ENCODE peak calls at places on chromosomes 16 and 17, in six cellular contexts. O, W, T, P, E and J are unnamed samples.

GRCh38 chr17:73211745-73212144 is 18.9 kb downstream of the COG1 start:
- DNase-seq in O (no peak), W (no peak), T (no peak), P (no peak), E (no peak), J (no peak)

GRCh38 chr16:12239953-12240485 is 263.5 kb downstream of the SNX29 start:
- DNase-seq in O (no peak), W (no peak), T (no peak), P (no peak), E (no peak), J (peak)

GRCh38 chr16:62738631-62739030 is 702.4 kb upstream of the CDH8 start:
- DNase-seq in O (no peak), W (no peak), T (no peak), P (no peak), E (no peak), J (no peak)

GRCh38 chr16:88442811-88443576 is 10.1 kb upstream of the ZFPM1 start:
- DNase-seq in O (no peak), W (no peak), T (peak), P (peak), E (peak), J (peak)

GRCh38 chr17:67452681-67453554 is 75.8 kb downstream of the PITPNC1 start:
- DNase-seq in O (no peak), W (no peak), T (no peak), P (no peak), E (no peak), J (no peak)

GRCh38 chr17:72603346-72604242 is 482.8 kb downstream of the SOX9 start:
- DNase-seq in O (no peak), W (no peak), T (no peak), P (no peak), E (no peak), J (no peak)

GRCh38 chr16:73886378-73886777 is 410.2 kb upstream of the PSMD7 start:
- DNase-seq in O (no peak), W (no peak), T (no peak), P (no peak), E (no peak), J (no peak)

GRCh38 chr17:77487677-77488530 is 347.1 kb downstream of the SEC14L1 start:
- DNase-seq in O (no peak), W (no peak), T (no peak), P (no peak), E (no peak), J (peak)

GRCh38 chr17:66549312-66549705 is 246.9 kb downstream of the PRKCA start:
- DNase-seq in O (no peak), W (no peak), T (peak), P (no peak), E (no peak), J (no peak)

GRCh38 chr17:43832976-43833829 is at the start of gene MPP3:
- DNase-seq in O (no peak), W (no peak), T (peak), P (peak), E (peak), J (peak)

GRCh38 chr17:19534562-19535149 is 1.0 kb downstream of the SLC47A1 start:
- DNase-seq in O (no peak), W (no peak), T (no peak), P (no peak), E (no peak), J (peak)

GRCh38 chr16:3584412-3584811 is 7.2 kb upstream of the NLRC3 start:
- DNase-seq in O (no peak), W (no peak), T (no peak), P (no peak), E (no peak), J (no peak)

GRCh38 chr17:65916425-65916824 is 275.5 kb downstream of the CEP112 start:
- DNase-seq in O (no peak), W (no peak), T (no peak), P (no peak), E (no peak), J (no peak)

GRCh38 chr17:50110591-50111349 is 15.6 kb downstream of the PDK2 start:
- DNase-seq in O (no peak), W (no peak), T (no peak), P (peak), E (no peak), J (peak)

GRCh38 chr16:3157229-3158013 is 22.6 kb downstream of the ZNF213 start:
- DNase-seq in O (peak), W (no peak), T (peak), P (peak), E (peak), J (peak)

GRCh38 chr17:65530985-65531507 is 30.4 kb downstream of the AXIN2 start:
- DNase-seq in O (no peak), W (no peak), T (no peak), P (peak), E (no peak), J (peak)

GRCh38 chr16:17397499-17397891 is 73.3 kb downstream of the XYLT1 start:
- DNase-seq in O (no peak), W (no peak), T (no peak), P (peak), E (no peak), J (peak)

GRCh38 chr16:88430185-88430523 is 22.9 kb upstream of the ZFPM1 start:
- DNase-seq in O (no peak), W (no peak), T (no peak), P (no peak), E (no peak), J (no peak)

GRCh38 chr17:60713619-60714018 is 36.0 kb downstream of the BCAS3 start:
- DNase-seq in O (no peak), W (no peak), T (no peak), P (no peak), E (no peak), J (no peak)

GRCh38 chr17:66960623-66961022 is 3.9 kb upstream of the CACNG4 start:
- DNase-seq in O (no peak), W (no peak), T (no peak), P (no peak), E (no peak), J (peak)

GRCh38 chr17:9242983-9243382 is 221.7 kb downstream of the NTN1 start:
- DNase-seq in O (no peak), W (no peak), T (no peak), P (no peak), E (no peak), J (no peak)

GRCh38 chr17:41178341-41178740 is 320 bp upstream of the KRTAP4-2 start:
- DNase-seq in O (no peak), W (no peak), T (no peak), P (no peak), E (no peak), J (peak)

GRCh38 chr16:74999208-74999682 is 421 bp downstream of the ZNRF1 start:
- DNase-seq in O (no peak), W (no peak), T (peak), P (no peak), E (no peak), J (peak)

GRCh38 chr16:24091125-24091524 is 165.0 kb upstream of the CACNG3 start:
- DNase-seq in O (no peak), W (no peak), T (no peak), P (no peak), E (no peak), J (no peak)

GRCh38 chr17:47889734-47890529 is 6.1 kb upstream of the SP2 start:
- DNase-seq in O (peak), W (no peak), T (peak), P (peak), E (peak), J (peak)

GRCh38 chr16:72990003-72990521 is 57.9 kb downstream of the ZFHX3 start:
- DNase-seq in O (peak), W (no peak), T (peak), P (no peak), E (no peak), J (peak)

GRCh38 chr17:55177159-55177913 is 87.4 kb upstream of the HLF start:
- DNase-seq in O (no peak), W (no peak), T (peak), P (no peak), E (no peak), J (no peak)

GRCh38 chr17:4782652-4783051 is 3.5 kb downstream of the VMO1 start:
- DNase-seq in O (no peak), W (no peak), T (peak), P (peak), E (peak), J (no peak)

GRCh38 chr17:57890857-57891232 is 41.0 kb upstream of the MRPS23 start:
- DNase-seq in O (no peak), W (no peak), T (no peak), P (no peak), E (no peak), J (no peak)
- H3K27ac ChIP-seq in O (peak), W (peak), T (no peak), P (peak), E (no peak), J (peak)

GRCh38 chr16:67653131-67654068 is 6.7 kb downstream of the ACD start:
- DNase-seq in O (no peak), W (no peak), T (no peak), P (peak), E (no peak), J (peak)
- H3K4me3 ChIP-seq in O (peak), W (peak), T (peak), P (peak), E (peak), J (peak)

DNA sequence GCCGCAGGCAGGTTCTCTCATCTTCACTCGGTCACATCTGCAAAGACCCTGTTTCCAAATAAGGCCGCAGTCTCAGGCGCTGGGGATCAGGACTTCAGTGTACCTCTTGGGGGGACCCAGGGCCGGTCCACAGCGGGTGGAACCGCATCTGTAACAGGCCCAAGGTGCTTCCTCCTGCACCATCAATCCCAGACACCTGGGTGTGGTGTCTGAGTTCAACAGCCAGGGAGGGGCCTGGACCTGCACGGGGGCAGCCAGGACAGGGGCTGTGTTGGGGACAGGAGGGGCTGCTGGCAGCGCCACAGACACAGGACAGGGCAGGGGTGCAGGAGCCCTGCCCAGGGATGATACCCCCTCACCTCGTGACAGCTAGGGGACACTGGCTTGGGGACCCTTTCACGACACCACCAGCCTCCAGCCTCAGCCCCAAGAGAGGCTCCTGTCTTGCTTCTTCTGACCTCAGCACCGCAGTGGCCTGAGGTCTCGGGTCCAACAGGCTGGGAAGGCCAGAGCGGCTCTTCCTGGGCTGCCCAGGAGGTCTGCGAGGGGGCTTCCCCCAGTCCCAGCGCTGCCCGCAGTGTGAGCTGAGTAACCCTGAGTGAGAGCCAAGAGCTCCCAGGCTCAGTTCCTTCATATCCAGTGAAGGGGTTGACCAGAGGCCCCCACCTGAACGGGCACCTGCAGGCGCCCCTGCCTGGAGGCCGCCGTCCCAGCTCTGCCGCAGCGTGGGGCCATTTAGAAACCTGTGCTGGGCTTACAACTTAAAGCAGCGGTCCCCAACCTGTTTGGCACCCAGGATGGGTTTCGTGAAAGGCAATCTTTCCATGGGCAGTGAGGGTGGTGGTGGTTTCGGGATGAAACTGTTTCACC is 30.7 kb upstream of the BAHCC1 start:
- DNase-seq in O (no peak), W (no peak), T (peak), P (no peak), E (no peak), J (no peak)
- H3K27ac ChIP-seq in O (no peak), W (no peak), T (no peak), P (no peak), E (no peak), J (no peak)

DNA sequence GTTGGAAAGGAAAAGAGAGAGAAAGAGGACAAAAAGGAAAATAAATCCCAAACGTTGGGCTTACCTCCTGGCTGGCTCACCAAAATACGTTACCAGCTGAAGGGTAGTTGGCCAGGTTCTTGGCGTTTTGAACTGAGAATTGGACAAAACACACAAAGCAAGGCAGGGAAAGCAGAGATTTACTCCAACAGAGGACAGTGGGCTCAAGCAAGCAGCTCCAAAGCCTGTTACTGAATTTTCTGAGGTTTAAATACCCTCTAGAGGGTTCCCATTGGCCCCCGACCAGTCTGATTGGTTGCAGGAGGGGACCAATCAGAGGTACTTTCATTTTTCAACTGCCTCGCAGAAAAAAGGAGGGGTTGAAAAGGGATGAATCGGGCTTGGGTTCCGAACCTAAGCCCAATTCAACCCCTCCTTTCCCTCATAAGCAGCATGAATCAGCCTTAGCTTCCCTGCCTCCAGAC is 55.6 kb upstream of the ALOX12 start:
- DNase-seq in O (no peak), W (no peak), T (no peak), P (peak), E (no peak), J (no peak)
- H3K4me3 ChIP-seq in O (peak), W (peak), T (no peak), P (peak), E (no peak), J (peak)

GRCh38 chr16:85054948-85055502 is 27.4 kb downstream of the KIAA0513 start:
- DNase-seq in O (no peak), W (no peak), T (no peak), P (no peak), E (no peak), J (no peak)
- H3K27ac ChIP-seq in O (peak), W (peak), T (no peak), P (peak), E (no peak), J (peak)

GRCh38 chr17:82846061-82846691 is 6.4 kb upstream of the ZNF750 start:
- DNase-seq in O (no peak), W (no peak), T (no peak), P (no peak), E (no peak), J (peak)

GRCh38 chr17:82849076-82849945 is 9.5 kb upstream of the ZNF750 start:
- DNase-seq in O (no peak), W (no peak), T (no peak), P (no peak), E (no peak), J (peak)

GRCh38 chr17:82851381-82851780 is 11.6 kb upstream of the ZNF750 start:
- DNase-seq in O (no peak), W (no peak), T (no peak), P (no peak), E (no peak), J (no peak)

GRCh38 chr17:82845163-82845807 is 5.5 kb upstream of the ZNF750 start:
- DNase-seq in O (no peak), W (no peak), T (no peak), P (no peak), E (no peak), J (peak)

GRCh38 chr17:82848022-82848592 is 8.3 kb upstream of the ZNF750 start:
- DNase-seq in O (no peak), W (no peak), T (no peak), P (no peak), E (no peak), J (peak)
- H3K4me3 ChIP-seq in O (peak), W (peak), T (no peak), P (no peak), E (no peak), J (peak)

GRCh38 chr17:1043601-1044251 is 46.8 kb downstream of the TIMM22 start:
- DNase-seq in O (peak), W (no peak), T (peak), P (no peak), E (no peak), J (peak)
- H3K27ac ChIP-seq in O (peak), W (peak), T (no peak), P (no peak), E (no peak), J (no peak)

DNA sequence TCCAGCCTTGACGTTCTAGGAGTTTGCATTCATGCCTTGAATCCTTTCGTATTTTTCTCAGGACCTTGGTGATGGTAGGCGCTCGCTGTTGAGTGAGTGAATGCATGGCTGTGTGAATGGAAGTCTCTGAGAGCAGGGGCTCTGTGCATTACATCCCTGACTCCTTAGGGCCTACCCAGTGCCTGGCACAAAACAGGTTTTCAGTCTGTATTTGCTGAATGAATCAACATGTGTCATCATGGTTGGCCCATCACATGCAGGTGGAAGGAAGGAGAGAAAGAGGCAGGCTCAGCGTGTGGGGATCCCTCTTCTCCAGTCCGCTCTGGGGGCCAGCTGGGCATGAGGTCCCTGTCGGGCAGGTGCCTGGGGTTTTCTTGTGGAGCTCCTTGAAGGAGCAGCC is 8.7 kb downstream of the RAP1GAP2 start:
- DNase-seq in O (no peak), W (no peak), T (no peak), P (no peak), E (no peak), J (peak)
- H3K4me3 ChIP-seq in O (no peak), W (no peak), T (no peak), P (no peak), E (no peak), J (no peak)